ENCODE peak calls at places on chromosomes 4 and X, in ten cellular contexts. F, Q, I, E, M, W, U, T, G and B are unnamed samples.

GRCh38 chr4:85166318-85166717 is 199.8 kb upstream of the WDFY3 start:
- DNase-seq in F (no peak), Q (no peak), I (peak; percentile 77), E (no peak), M (no peak), W (no peak), U (peak; percentile 74), T (no peak), G (no peak), B (no peak)

GRCh38 chr4:97576955-97577354 is 566.3 kb downstream of the STPG2 start:
- DNase-seq in F (no peak), Q (no peak), I (peak; percentile 12), E (no peak), M (no peak), W (no peak), U (no peak), T (no peak), G (no peak), B (no peak)

GRCh38 chrX:133630362-133630761 is 215.1 kb upstream of the GPC4 start:
- DNase-seq in F (no peak), Q (no peak), I (no peak), E (no peak), M (no peak), W (no peak), U (no peak), T (no peak), G (no peak), B (no peak)

GRCh38 chr4:8157496-8157895 is 1.1 kb downstream of the ABLIM2 start:
- DNase-seq in F (no peak), Q (peak; percentile 28), I (no peak), E (no peak), M (no peak), W (no peak), U (no peak), T (no peak), G (no peak), B (peak; percentile 93)

GRCh38 chr4:37757121-37757520 is 69.4 kb upstream of the PGM2 start:
- DNase-seq in F (no peak), Q (no peak), I (no peak), E (no peak), M (no peak), W (no peak), U (no peak), T (no peak), G (no peak), B (no peak)

GRCh38 chr4:8332891-8333331 is 63.4 kb downstream of the HTRA3 start:
- DNase-seq in F (no peak), Q (no peak), I (no peak), E (peak; percentile 21), M (no peak), W (no peak), U (no peak), T (no peak), G (peak; percentile 29), B (peak; percentile 47)

GRCh38 chr4:78622253-78622979 is 70.8 kb downstream of the ANXA3 start:
- DNase-seq in F (peak; percentile 65), Q (no peak), I (peak; percentile 14), E (no peak), M (no peak), W (no peak), U (no peak), T (no peak), G (peak; percentile 65), B (no peak)

GRCh38 chr4:175419120-175419774 is 392.8 kb downstream of the GPM6A start:
- DNase-seq in F (peak; percentile 96), Q (no peak), I (peak; percentile 90), E (peak; percentile 82), M (no peak), W (no peak), U (no peak), T (no peak), G (no peak), B (no peak)

GRCh38 chr4:8694226-8694625 is 101.7 kb downstream of the CPZ start:
- DNase-seq in F (no peak), Q (no peak), I (no peak), E (no peak), M (peak; percentile 10), W (no peak), U (no peak), T (no peak), G (no peak), B (no peak)

GRCh38 chrX:80354966-80355465 is 65.2 kb upstream of the TENT5D start:
- DNase-seq in F (no peak), Q (no peak), I (no peak), E (no peak), M (no peak), W (no peak), U (no peak), T (no peak), G (no peak), B (no peak)
- H3K27ac ChIP-seq in F (no peak overlapping the region), Q (no peak overlapping the region), I (no peak overlapping the region), E (no peak overlapping the region), M (no peak overlapping the region), W (no peak overlapping the region), U (no peak overlapping the region), T (no peak overlapping the region), G (no peak overlapping the region), B (no peak overlapping the region)

GRCh38 chr4:23889368-23889767 is 479 bp downstream of the PPARGC1A start:
- DNase-seq in F (peak; percentile 51), Q (no peak), I (no peak), E (peak; percentile 2), M (no peak), W (no peak), U (no peak), T (no peak), G (no peak), B (no peak)
- H3K9ac ChIP-seq in F (peak overlapping the region; percentile 16), Q (no peak overlapping the region), I (no peak overlapping the region), E (no peak overlapping the region), M (no peak overlapping the region), W (peak overlapping the region; percentile 54), U (peak overlapping the region; percentile 95), T (no peak overlapping the region), G (no peak overlapping the region), B (peak overlapping the region; percentile 89)

GRCh38 chrX:70476934-70477733 is 32.5 kb downstream of the DLG3 start:
- DNase-seq in F (peak; percentile 61), Q (peak; percentile 13), I (peak; percentile 79), E (peak; percentile 31), M (no peak), W (no peak), U (peak; percentile 83), T (no peak), G (peak; percentile 82), B (peak; percentile 83)
- H3K4me3 ChIP-seq in F (no peak overlapping the region), Q (no peak overlapping the region), I (peak overlapping the region; percentile 43), E (no peak overlapping the region), M (no peak overlapping the region), W (no peak overlapping the region), U (no peak overlapping the region), T (no peak overlapping the region), G (no peak overlapping the region), B (no peak overlapping the region)

GRCh38 chr4:25551608-25552007 is 104.0 kb upstream of the SLC34A2 start:
- DNase-seq in F (no peak), Q (no peak), I (peak; percentile 75), E (no peak), M (no peak), W (no peak), U (peak; percentile 54), T (no peak), G (no peak), B (no peak)

GRCh38 chr4:25549413-25549812 is 106.2 kb upstream of the SLC34A2 start:
- DNase-seq in F (no peak), Q (no peak), I (no peak), E (no peak), M (no peak), W (no peak), U (no peak), T (no peak), G (no peak), B (no peak)

GRCh38 chr4:25547343-25547742 is 108.3 kb upstream of the SLC34A2 start:
- DNase-seq in F (no peak), Q (no peak), I (no peak), E (no peak), M (no peak), W (no peak), U (no peak), T (no peak), G (no peak), B (no peak)

GRCh38 chr4:25552580-25553271 is 102.9 kb upstream of the SLC34A2 start:
- DNase-seq in F (no peak), Q (no peak), I (peak; percentile 57), E (no peak), M (no peak), W (no peak), U (peak; percentile 50), T (no peak), G (peak; percentile 51), B (peak; percentile 82)

GRCh38 chr4:25550376-25551030 is 105.1 kb upstream of the SLC34A2 start:
- DNase-seq in F (no peak), Q (no peak), I (peak; percentile 51), E (no peak), M (no peak), W (no peak), U (no peak), T (no peak), G (no peak), B (no peak)
- H3K27ac ChIP-seq in F (no peak overlapping the region), Q (no peak overlapping the region), I (peak overlapping the region; percentile 70), E (no peak overlapping the region), M (no peak overlapping the region), W (no peak overlapping the region), U (no peak overlapping the region), T (no peak overlapping the region), G (no peak overlapping the region), B (no peak overlapping the region)

GRCh38 chrX:72100051-72100755 is 31.5 kb downstream of the RTL5 start:
- DNase-seq in F (no peak), Q (no peak), I (peak; percentile 6), E (no peak), M (no peak), W (no peak), U (no peak), T (no peak), G (no peak), B (no peak)

GRCh38 chrX:72097081-72097480 is 34.6 kb downstream of the RTL5 start:
- DNase-seq in F (no peak), Q (no peak), I (no peak), E (no peak), M (no peak), W (no peak), U (no peak), T (no peak), G (no peak), B (no peak)

GRCh38 chrX:72101597-72102037 is 30.1 kb downstream of the RTL5 start:
- DNase-seq in F (no peak), Q (peak; percentile 41), I (no peak), E (no peak), M (no peak), W (no peak), U (no peak), T (no peak), G (peak; percentile 76), B (no peak)

GRCh38 chrX:72102760-72103159 is 29.0 kb downstream of the RTL5 start:
- DNase-seq in F (no peak), Q (no peak), I (no peak), E (no peak), M (no peak), W (no peak), U (no peak), T (no peak), G (peak; percentile 22), B (no peak)

DNA sequence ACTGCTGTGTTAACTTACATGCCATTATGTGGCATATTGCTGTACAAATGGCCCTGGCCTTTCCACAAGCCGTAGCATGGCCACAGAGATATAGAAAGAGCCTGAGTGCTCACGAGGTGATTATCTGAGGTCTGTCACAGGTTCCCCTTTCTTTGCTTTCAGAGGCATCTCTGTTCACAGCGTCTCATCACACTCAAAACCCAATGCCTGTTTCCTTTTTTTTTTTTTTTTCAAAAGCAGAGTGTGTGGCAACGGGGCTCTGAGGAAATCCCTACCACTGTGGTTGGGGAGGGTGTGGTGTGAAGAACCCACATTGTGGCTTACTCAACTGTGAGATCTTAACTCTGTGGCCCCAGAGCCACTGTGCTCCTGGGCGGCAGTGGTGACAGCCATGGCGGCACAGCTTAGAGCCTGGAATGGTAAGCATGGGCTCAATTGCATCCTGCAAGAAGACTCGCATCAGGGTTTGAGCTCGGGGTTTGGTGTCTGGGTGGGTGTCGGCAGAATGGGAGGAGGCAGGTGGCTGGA is 30.8 kb downstream of the RTL5 start:
- DNase-seq in F (no peak), Q (no peak), I (no peak), E (no peak), M (no peak), W (peak; percentile 58), U (no peak), T (no peak), G (no peak), B (no peak)
- H3K9ac ChIP-seq in F (no peak overlapping the region), Q (no peak overlapping the region), I (no peak overlapping the region), E (no peak overlapping the region), M (no peak overlapping the region), W (no peak overlapping the region), U (no peak overlapping the region), T (no peak overlapping the region), G (no peak overlapping the region), B (no peak overlapping the region)